ENCODE peak calls at places on chromosomes 2 and 18, in four cellular contexts. One of them, this sample, is unnamed.

GRCh38 chr18:22814329-22814703 is 118.8 kb upstream of the RBBP8 start:
- DNase-seq in K562: no peak
- DNase-seq in A549: no peak
- DNase-seq in HepG2: no peak
- DNase-seq in this sample: no peak

GRCh38 chr2:107402330-107402729 is 424.4 kb upstream of the RGPD4 start:
- DNase-seq in K562: no peak
- DNase-seq in A549: peak; percentile 16
- DNase-seq in HepG2: no peak
- DNase-seq in this sample: peak; percentile 69

GRCh38 chr2:162317910-162318279 is 589 bp downstream of the IFIH1 start:
- DNase-seq in K562: peak; percentile 19
- DNase-seq in A549: peak; percentile 12
- DNase-seq in HepG2: no peak
- DNase-seq in this sample: peak; percentile 69

GRCh38 chr2:58110765-58111164 is 64.2 kb downstream of the VRK2 start:
- DNase-seq in K562: no peak
- DNase-seq in A549: peak; percentile 78
- DNase-seq in HepG2: no peak
- DNase-seq in this sample: peak; percentile 18

GRCh38 chr2:71618327-71619113 is 165.2 kb downstream of the DYSF start:
- DNase-seq in K562: no peak
- DNase-seq in A549: peak; percentile 36
- DNase-seq in HepG2: no peak
- DNase-seq in this sample: no peak

GRCh38 chr2:29573602-29574001 is 347.8 kb downstream of the ALK start:
- DNase-seq in K562: no peak
- DNase-seq in A549: no peak
- DNase-seq in HepG2: no peak
- DNase-seq in this sample: no peak

GRCh38 chr2:112749755-112750559 is 14.5 kb downstream of the CKAP2L start:
- DNase-seq in K562: peak; percentile 82
- DNase-seq in A549: peak; percentile 74
- DNase-seq in HepG2: peak; percentile 62
- DNase-seq in this sample: peak; percentile 85

GRCh38 chr2:187527262-187527661 is 27.0 kb downstream of the TFPI start:
- DNase-seq in K562: no peak
- DNase-seq in A549: peak; percentile 81
- DNase-seq in HepG2: peak; percentile 78
- DNase-seq in this sample: no peak

GRCh38 chr2:119204525-119204924 is 19.1 kb upstream of the STEAP3 start:
- DNase-seq in K562: no peak
- DNase-seq in A549: no peak
- DNase-seq in HepG2: no peak
- DNase-seq in this sample: no peak

GRCh38 chr18:12282436-12283039 is 25.5 kb upstream of the TUBB6 start:
- DNase-seq in K562: no peak
- DNase-seq in A549: peak; percentile 11
- DNase-seq in HepG2: peak; percentile 27
- DNase-seq in this sample: no peak

GRCh38 chr18:3129053-3129864 is 90.5 kb downstream of the MYOM1 start:
- DNase-seq in K562: peak; percentile 93
- DNase-seq in A549: peak; percentile 80
- DNase-seq in HepG2: peak; percentile 82
- DNase-seq in this sample: peak; percentile 79

GRCh38 chr2:237412646-237413292 is 1.2 kb downstream of the COL6A3 start:
- DNase-seq in K562: no peak
- DNase-seq in A549: no peak
- DNase-seq in HepG2: no peak
- DNase-seq in this sample: no peak
- H3K4me3 ChIP-seq in K562: no peak overlapping the region
- H3K4me3 ChIP-seq in A549: no peak overlapping the region
- H3K4me3 ChIP-seq in HepG2: no peak overlapping the region
- H3K4me3 ChIP-seq in this sample: no peak overlapping the region

GRCh38 chr2:160783481-160783880 is 289.9 kb upstream of the RBMS1 start:
- DNase-seq in K562: no peak
- DNase-seq in A549: no peak
- DNase-seq in HepG2: no peak
- DNase-seq in this sample: peak; percentile 43

DNA sequence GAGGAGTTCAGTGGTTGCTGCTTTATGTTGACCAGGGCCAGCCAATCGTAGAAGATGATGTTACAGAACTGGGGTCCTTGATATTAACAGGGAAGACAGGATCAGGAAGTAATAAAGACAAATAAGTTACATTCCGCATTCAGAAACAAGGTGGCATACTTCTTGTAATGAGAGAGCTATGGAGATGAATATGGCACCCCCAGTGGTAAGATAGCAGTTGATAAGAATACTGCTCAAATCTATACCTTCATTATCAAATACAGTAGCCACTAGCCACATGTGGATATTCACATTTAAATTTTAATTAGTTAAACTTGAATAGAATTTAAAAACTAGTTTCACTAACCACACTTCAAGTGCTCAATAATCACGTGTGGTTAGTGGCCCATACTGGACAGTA is 290.4 kb upstream of the RBMS1 start:
- DNase-seq in K562: no peak
- DNase-seq in A549: peak; percentile 17
- DNase-seq in HepG2: no peak
- DNase-seq in this sample: peak; percentile 7
- TF ChIP-seq CTCF in K562: no peak
- TF ChIP-seq CTCF in A549: peak; percentile 18
- TF ChIP-seq CTCF in HepG2: no peak
- TF ChIP-seq CTCF in this sample: no peak

DNA sequence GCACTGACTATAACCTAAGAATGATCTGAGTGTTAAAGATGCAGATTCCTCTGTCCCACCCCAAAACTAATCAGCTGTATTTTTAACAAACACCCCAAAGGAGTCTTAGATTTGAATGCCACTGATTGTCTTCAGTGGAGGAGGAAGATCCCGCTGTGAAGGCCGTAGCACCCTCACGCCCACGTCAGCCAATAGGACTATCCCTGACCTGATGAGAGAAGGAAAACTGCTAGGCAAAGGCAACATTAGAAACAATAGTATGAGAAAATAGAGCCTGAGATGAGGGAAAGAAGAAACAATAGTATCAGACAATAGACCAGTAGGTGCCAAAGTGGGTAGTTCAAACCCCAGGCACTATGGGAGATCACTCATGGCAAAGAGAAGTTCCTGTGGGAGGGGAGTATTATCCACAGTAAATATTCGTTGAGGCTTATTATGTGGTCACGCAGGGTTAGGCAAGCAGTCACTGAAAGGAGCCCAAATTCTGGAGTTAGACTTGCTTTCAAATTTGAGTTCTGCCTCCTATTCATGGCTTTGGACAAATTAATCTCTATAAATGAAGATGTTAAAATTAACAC is 2.8 kb downstream of the PCBP1 start:
- DNase-seq in K562: no peak
- DNase-seq in A549: no peak
- DNase-seq in HepG2: no peak
- DNase-seq in this sample: peak; percentile 70
- TF ChIP-seq MYC in K562: no peak
- TF ChIP-seq MYC in A549: no peak
- TF ChIP-seq MYC in HepG2: no peak
- TF ChIP-seq MYC in this sample: no peak

GRCh38 chr2:3349211-3349693 is 28.4 kb downstream of the EIPR1 start:
- DNase-seq in K562: no peak
- DNase-seq in A549: no peak
- DNase-seq in HepG2: no peak
- DNase-seq in this sample: no peak
- H3K4me3 ChIP-seq in K562: no peak overlapping the region
- H3K4me3 ChIP-seq in A549: no peak overlapping the region
- H3K4me3 ChIP-seq in HepG2: no peak overlapping the region
- H3K4me3 ChIP-seq in this sample: no peak overlapping the region

DNA sequence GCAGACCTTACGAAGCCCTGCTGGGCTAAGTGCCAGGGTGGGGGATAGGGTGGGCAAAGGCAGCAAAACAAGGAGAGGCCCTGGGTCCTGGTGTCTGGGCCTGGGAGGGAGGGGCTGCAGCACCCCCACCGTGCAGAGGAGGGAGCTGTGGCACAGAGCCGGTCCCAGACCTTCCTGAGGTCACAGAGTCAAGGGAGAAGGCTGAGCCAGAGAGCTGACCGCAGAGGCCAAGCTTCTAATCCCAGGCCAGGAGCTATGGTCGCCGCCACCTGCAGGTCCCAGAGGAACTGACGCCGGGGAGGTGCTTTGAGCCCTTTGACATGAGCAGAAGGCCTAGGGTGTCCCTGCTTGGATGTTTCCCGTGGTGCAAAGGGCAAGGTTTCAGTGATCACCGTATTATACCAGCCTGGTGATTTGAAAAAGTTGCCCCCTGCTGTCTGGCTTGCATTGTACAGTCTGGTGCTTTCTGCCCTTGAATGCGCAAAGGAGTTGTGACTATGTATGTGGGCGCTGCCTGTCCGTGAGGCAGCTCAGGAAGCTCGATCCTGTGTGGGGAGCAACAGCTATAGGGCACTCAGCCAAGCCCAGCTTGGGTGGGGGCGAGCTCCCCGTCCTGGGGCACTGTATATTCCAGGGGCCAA is 44.3 kb downstream of the EDAR start:
- DNase-seq in K562: peak; percentile 21
- DNase-seq in A549: peak; percentile 18
- DNase-seq in HepG2: peak; percentile 81
- DNase-seq in this sample: no peak
- TF ChIP-seq CTCF in K562: peak; percentile 29
- TF ChIP-seq CTCF in A549: no peak
- TF ChIP-seq CTCF in HepG2: peak; percentile 61
- TF ChIP-seq CTCF in this sample: no peak

DNA sequence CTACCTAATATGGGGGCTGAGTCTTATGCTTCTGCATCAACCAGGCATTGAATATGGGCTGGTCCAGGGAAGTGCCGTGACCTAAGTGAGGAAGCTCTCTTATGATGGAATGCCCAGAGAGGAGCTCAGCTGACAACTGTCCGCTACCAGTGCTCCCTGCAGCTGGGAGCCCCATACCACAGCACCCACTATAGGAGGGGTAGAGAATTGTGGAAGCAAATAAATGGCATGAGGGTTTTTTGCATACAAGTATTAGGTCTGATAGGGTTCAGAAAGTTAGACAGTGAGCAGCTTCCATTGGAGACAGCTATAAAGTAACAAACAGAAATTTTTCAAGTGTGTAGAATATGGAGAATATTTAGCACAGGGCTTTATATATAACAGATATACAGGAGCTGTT is 4.6 kb downstream of the TIMM21 start:
- DNase-seq in K562: no peak
- DNase-seq in A549: no peak
- DNase-seq in HepG2: no peak
- DNase-seq in this sample: peak; percentile 30
- TF ChIP-seq MYC in K562: no peak
- TF ChIP-seq MYC in A549: no peak
- TF ChIP-seq MYC in HepG2: no peak
- TF ChIP-seq MYC in this sample: no peak

This sample was measured in NB4.